ENCODE peak calls at places on chromosomes 7 and 10, in four cellular contexts. One of them, this sample, is unnamed.

GRCh38 chr7:121442845-121443244 is 46.7 kb upstream of the FAM3C start:
- DNase-seq in AG09309: no peak
- DNase-seq in K562: peak; percentile 27
- DNase-seq in stomach: no peak
- DNase-seq in this sample: no peak

GRCh38 chr7:101378808-101379207 is 16.1 kb downstream of the COL26A1 start:
- DNase-seq in AG09309: no peak
- DNase-seq in K562: no peak
- DNase-seq in stomach: no peak
- DNase-seq in this sample: no peak

GRCh38 chr7:143048827-143049226 is 3.3 kb upstream of the OR6V1 start:
- DNase-seq in AG09309: no peak
- DNase-seq in K562: no peak
- DNase-seq in stomach: no peak
- DNase-seq in this sample: no peak

GRCh38 chr7:38731195-38731594 is 100.0 kb upstream of the AMPH start:
- DNase-seq in AG09309: no peak
- DNase-seq in K562: no peak
- DNase-seq in stomach: no peak
- DNase-seq in this sample: no peak

GRCh38 chr7:83178796-83179195 is 16.1 kb upstream of the PCLO start:
- DNase-seq in AG09309: no peak
- DNase-seq in K562: no peak
- DNase-seq in stomach: no peak
- DNase-seq in this sample: no peak

GRCh38 chr10:484441-484924 is 205.0 kb downstream of the DIP2C start:
- DNase-seq in AG09309: no peak
- DNase-seq in K562: no peak
- DNase-seq in stomach: peak; percentile 42
- DNase-seq in this sample: no peak

GRCh38 chr10:19961076-19961811 is 145.0 kb downstream of the PLXDC2 start:
- DNase-seq in AG09309: no peak
- DNase-seq in K562: no peak
- DNase-seq in stomach: no peak
- DNase-seq in this sample: no peak

GRCh38 chr10:96711048-96711713 is 9.1 kb downstream of the PIK3AP1 start:
- DNase-seq in AG09309: no peak
- DNase-seq in K562: no peak
- DNase-seq in stomach: no peak
- DNase-seq in this sample: no peak

GRCh38 chr10:58179238-58179637 is 88.5 kb downstream of the IPMK start:
- DNase-seq in AG09309: no peak
- DNase-seq in K562: no peak
- DNase-seq in stomach: no peak
- DNase-seq in this sample: no peak

GRCh38 chr10:59362991-59363390 is 642 bp upstream of the FAM13C start:
- DNase-seq in AG09309: no peak
- DNase-seq in K562: no peak
- DNase-seq in stomach: peak; percentile 50
- DNase-seq in this sample: no peak

GRCh38 chr10:71694567-71694968 is 25.0 kb downstream of the C10orf105 start:
- DNase-seq in AG09309: no peak
- DNase-seq in K562: no peak
- DNase-seq in stomach: peak; percentile 46
- DNase-seq in this sample: no peak

GRCh38 chr10:103114876-103115275 is 78.2 kb downstream of the NT5C2 start:
- DNase-seq in AG09309: no peak
- DNase-seq in K562: no peak
- DNase-seq in stomach: no peak
- DNase-seq in this sample: no peak

GRCh38 chr7:4700577-4701235 is 18.6 kb downstream of the FOXK1 start:
- DNase-seq in AG09309: no peak
- DNase-seq in K562: no peak
- DNase-seq in stomach: no peak
- DNase-seq in this sample: no peak

GRCh38 chr7:74473116-74473515 is 19.4 kb downstream of the GTF2IRD1 start:
- DNase-seq in AG09309: no peak
- DNase-seq in K562: no peak
- DNase-seq in stomach: no peak
- DNase-seq in this sample: no peak

GRCh38 chr7:74061840-74062539 is 21.6 kb upstream of the LIMK1 start:
- DNase-seq in AG09309: peak; percentile 85
- DNase-seq in K562: peak; percentile 70
- DNase-seq in stomach: peak; percentile 92
- DNase-seq in this sample: peak; percentile 87

GRCh38 chr10:71333154-71333887 is 14.3 kb downstream of the SLC29A3 start:
- DNase-seq in AG09309: no peak
- DNase-seq in K562: no peak
- DNase-seq in stomach: no peak
- DNase-seq in this sample: no peak

GRCh38 chr7:139582671-139583155 is 59.2 kb downstream of the CLEC2L start:
- DNase-seq in AG09309: no peak
- DNase-seq in K562: no peak
- DNase-seq in stomach: peak; percentile 22
- DNase-seq in this sample: no peak

GRCh38 chr10:88555190-88555894 is 27.8 kb downstream of the RNLS start:
- DNase-seq in AG09309: no peak
- DNase-seq in K562: no peak
- DNase-seq in stomach: no peak
- DNase-seq in this sample: no peak

GRCh38 chr7:21944616-21945373 is 904 bp downstream of the CDCA7L start:
- DNase-seq in AG09309: no peak
- DNase-seq in K562: no peak
- DNase-seq in stomach: peak; percentile 86
- DNase-seq in this sample: no peak

GRCh38 chr7:87590578-87590977 is 10.1 kb downstream of the ABCB1 start:
- DNase-seq in AG09309: no peak
- DNase-seq in K562: no peak
- DNase-seq in stomach: no peak
- DNase-seq in this sample: no peak

GRCh38 chr7:112869111-112869774 is 79.0 kb upstream of the TMEM168 start:
- DNase-seq in AG09309: no peak
- DNase-seq in K562: peak; percentile 80
- DNase-seq in stomach: peak; percentile 34
- DNase-seq in this sample: no peak

DNA sequence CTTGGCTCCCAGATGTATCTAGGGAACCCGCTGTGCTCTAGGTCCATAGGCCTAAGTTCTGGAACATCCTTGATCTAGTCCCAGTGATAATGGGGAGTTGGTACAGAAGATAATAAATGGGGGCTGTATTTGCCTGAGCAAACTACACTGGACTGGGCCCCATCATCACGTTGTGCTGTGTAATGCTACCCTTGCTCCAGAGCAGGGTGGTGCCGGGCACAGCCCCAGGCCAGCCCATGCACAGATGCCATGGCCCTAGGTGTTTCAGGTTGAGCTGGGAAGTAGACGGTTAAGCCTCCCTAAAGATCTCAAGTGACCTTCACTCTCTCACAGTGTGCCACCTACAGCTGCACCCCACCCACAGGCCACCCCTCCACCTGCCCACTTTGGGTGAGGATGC is 53.2 kb downstream of the STRA8 start:
- DNase-seq in AG09309: no peak
- DNase-seq in K562: no peak
- DNase-seq in stomach: no peak
- DNase-seq in this sample: no peak
- TF ChIP-seq CTCF in AG09309: no peak
- TF ChIP-seq CTCF in K562: no peak
- TF ChIP-seq CTCF in stomach: no peak
- TF ChIP-seq CTCF in this sample: no peak

DNA sequence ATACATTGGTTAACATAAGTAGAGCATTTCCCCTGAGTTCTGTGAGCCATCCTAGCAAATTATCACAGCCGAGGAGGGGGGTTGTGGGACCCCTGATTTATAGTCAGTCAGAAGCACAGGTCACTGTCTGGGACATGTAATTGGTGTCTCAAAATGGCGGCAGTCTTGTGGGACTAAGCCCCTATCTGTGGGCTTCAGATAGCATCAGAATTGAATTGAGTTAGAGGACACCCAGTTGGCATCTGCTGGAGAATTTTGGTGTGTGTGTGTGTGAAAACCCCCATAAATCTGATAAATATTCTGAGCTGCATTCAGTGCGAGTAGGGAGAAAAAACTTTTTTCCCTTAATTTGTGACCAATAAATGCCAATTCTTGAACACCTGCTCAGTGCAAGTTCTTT is 6.5 kb upstream of the TET1 start:
- DNase-seq in AG09309: no peak
- DNase-seq in K562: no peak
- DNase-seq in stomach: no peak
- DNase-seq in this sample: no peak
- TF ChIP-seq CTCF in AG09309: no peak
- TF ChIP-seq CTCF in K562: no peak
- TF ChIP-seq CTCF in stomach: no peak
- TF ChIP-seq CTCF in this sample: no peak

GRCh38 chr7:9231683-9232082 is 798.3 kb downstream of the NXPH1 start:
- DNase-seq in AG09309: no peak
- DNase-seq in K562: no peak
- DNase-seq in stomach: no peak
- DNase-seq in this sample: no peak

GRCh38 chr7:9226500-9226899 is 793.1 kb downstream of the NXPH1 start:
- DNase-seq in AG09309: no peak
- DNase-seq in K562: no peak
- DNase-seq in stomach: no peak
- DNase-seq in this sample: no peak
- TF ChIP-seq CTCF in AG09309: no peak
- TF ChIP-seq CTCF in K562: no peak
- TF ChIP-seq CTCF in stomach: no peak
- TF ChIP-seq CTCF in this sample: no peak

DNA sequence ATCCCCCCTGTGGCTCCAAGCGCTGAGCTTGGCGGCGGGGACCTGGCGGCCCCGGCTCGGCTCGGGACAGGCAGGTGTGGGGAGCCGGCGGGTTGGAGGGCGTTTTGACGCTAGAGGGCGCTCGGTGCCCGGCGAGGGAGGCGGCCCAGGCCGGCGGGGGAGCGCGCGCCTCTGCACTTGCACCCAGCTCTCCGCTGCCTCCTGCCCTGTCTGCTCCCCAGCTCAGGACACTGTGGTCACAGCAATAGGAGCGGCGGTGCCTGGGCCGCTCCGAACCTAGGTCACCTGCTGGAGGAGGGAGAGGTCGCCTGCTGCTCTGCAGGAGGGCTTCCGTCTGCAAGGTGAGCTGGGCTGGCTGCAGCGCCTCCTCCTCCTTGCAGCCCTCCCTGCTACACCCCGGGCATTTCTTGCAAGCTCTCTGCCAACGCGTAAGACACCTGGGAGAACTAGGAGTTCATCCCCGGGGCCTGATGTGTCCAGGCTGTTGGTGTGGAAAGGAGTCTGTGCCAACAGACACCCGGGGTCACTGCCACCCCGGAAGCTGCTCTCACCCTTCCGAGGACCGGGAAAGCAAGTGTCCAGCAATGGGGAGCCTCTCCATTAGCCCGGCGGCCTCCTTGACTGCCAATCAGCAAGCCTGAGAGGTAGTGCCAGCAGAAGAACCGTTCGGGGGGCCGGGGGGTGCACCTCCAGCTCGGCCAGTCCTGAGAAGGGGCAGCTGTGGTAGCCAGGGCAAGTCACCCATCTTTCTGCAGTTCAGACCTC is 620.4 kb downstream of the GALNT17 start:
- DNase-seq in AG09309: no peak
- DNase-seq in K562: peak; percentile 78
- DNase-seq in stomach: peak; percentile 66
- DNase-seq in this sample: no peak
- TF ChIP-seq CTCF in AG09309: peak; percentile 50
- TF ChIP-seq CTCF in K562: peak; percentile 75
- TF ChIP-seq CTCF in stomach: no peak
- TF ChIP-seq CTCF in this sample: peak; percentile 42

This sample was measured in AG09319.